ENCODE peak calls at places on chromosomes 7 and 10, in six cellular contexts. One of them, this sample, is unnamed.

GRCh38 chr10:38027992-38028391 is 17.5 kb downstream of the ZNF33A start:
- DNase-seq in stimulated activated effector memory CD8-positive, alpha-beta T cell treated with anti-CD3 and anti-CD28 coated beads, Interleukin-12 subunit alpha, Interleukin-12 subunit beta, amount 100 ng/mL, for 72 hours: no peak
- DNase-seq in AG08395: no peak
- DNase-seq in iPS DF 6.9: no peak
- DNase-seq in fibroblast of mammary gland: peak; percentile 47
- DNase-seq in RCC 7860: peak; percentile 31
- DNase-seq in this sample: no peak

GRCh38 chr7:6016653-6016966 is 7.5 kb downstream of the AIMP2 start:
- DNase-seq in fibroblast of mammary gland: no peak
- DNase-seq in stimulated activated effector memory CD8-positive, alpha-beta T cell treated with anti-CD3 and anti-CD28 coated beads, Interleukin-12 subunit alpha, Interleukin-12 subunit beta, amount 100 ng/mL, for 72 hours: no peak
- DNase-seq in AG08395: no peak
- DNase-seq in RCC 7860: no peak
- DNase-seq in iPS DF 6.9: no peak
- DNase-seq in this sample: no peak

GRCh38 chr10:94677691-94678090 is 5.8 kb upstream of the CYP2C18 start:
- DNase-seq in fibroblast of mammary gland: no peak
- DNase-seq in AG08395: no peak
- DNase-seq in RCC 7860: no peak
- DNase-seq in stimulated activated effector memory CD8-positive, alpha-beta T cell treated with anti-CD3 and anti-CD28 coated beads, Interleukin-12 subunit alpha, Interleukin-12 subunit beta, amount 100 ng/mL, for 72 hours: no peak
- DNase-seq in iPS DF 6.9: no peak
- DNase-seq in this sample: no peak

GRCh38 chr7:80187279-80187678 is 52.6 kb downstream of the GNAI1 start:
- DNase-seq in stimulated activated effector memory CD8-positive, alpha-beta T cell treated with anti-CD3 and anti-CD28 coated beads, Interleukin-12 subunit alpha, Interleukin-12 subunit beta, amount 100 ng/mL, for 72 hours: no peak
- DNase-seq in iPS DF 6.9: no peak
- DNase-seq in fibroblast of mammary gland: no peak
- DNase-seq in RCC 7860: no peak
- DNase-seq in AG08395: no peak
- DNase-seq in this sample: no peak

GRCh38 chr10:43237128-43237527 is 29.7 kb downstream of the RASGEF1A start:
- DNase-seq in RCC 7860: no peak
- DNase-seq in fibroblast of mammary gland: no peak
- DNase-seq in iPS DF 6.9: no peak
- DNase-seq in stimulated activated effector memory CD8-positive, alpha-beta T cell treated with anti-CD3 and anti-CD28 coated beads, Interleukin-12 subunit alpha, Interleukin-12 subunit beta, amount 100 ng/mL, for 72 hours: no peak
- DNase-seq in AG08395: no peak
- DNase-seq in this sample: no peak

GRCh38 chr10:97096327-97097153 is 89.2 kb downstream of the SLIT1 start:
- DNase-seq in stimulated activated effector memory CD8-positive, alpha-beta T cell treated with anti-CD3 and anti-CD28 coated beads, Interleukin-12 subunit alpha, Interleukin-12 subunit beta, amount 100 ng/mL, for 72 hours: peak; percentile 68
- DNase-seq in RCC 7860: no peak
- DNase-seq in fibroblast of mammary gland: no peak
- DNase-seq in iPS DF 6.9: no peak
- DNase-seq in AG08395: no peak
- DNase-seq in this sample: no peak

GRCh38 chr7:92588561-92588960 is 1.6 kb downstream of the FAM133B start:
- DNase-seq in fibroblast of mammary gland: peak; percentile 72
- DNase-seq in iPS DF 6.9: no peak
- DNase-seq in AG08395: no peak
- DNase-seq in stimulated activated effector memory CD8-positive, alpha-beta T cell treated with anti-CD3 and anti-CD28 coated beads, Interleukin-12 subunit alpha, Interleukin-12 subunit beta, amount 100 ng/mL, for 72 hours: no peak
- DNase-seq in RCC 7860: no peak
- DNase-seq in this sample: no peak

GRCh38 chr10:108849688-108850087 is 1073.6 kb downstream of the XPNPEP1 start:
- DNase-seq in fibroblast of mammary gland: no peak
- DNase-seq in stimulated activated effector memory CD8-positive, alpha-beta T cell treated with anti-CD3 and anti-CD28 coated beads, Interleukin-12 subunit alpha, Interleukin-12 subunit beta, amount 100 ng/mL, for 72 hours: no peak
- DNase-seq in AG08395: no peak
- DNase-seq in iPS DF 6.9: no peak
- DNase-seq in RCC 7860: no peak
- DNase-seq in this sample: no peak

GRCh38 chr10:130301026-130301892 is 165.1 kb downstream of the GLRX3 start:
- DNase-seq in AG08395: no peak
- DNase-seq in fibroblast of mammary gland: peak; percentile 57
- DNase-seq in iPS DF 6.9: no peak
- DNase-seq in RCC 7860: no peak
- DNase-seq in stimulated activated effector memory CD8-positive, alpha-beta T cell treated with anti-CD3 and anti-CD28 coated beads, Interleukin-12 subunit alpha, Interleukin-12 subunit beta, amount 100 ng/mL, for 72 hours: peak; percentile 76
- DNase-seq in this sample: no peak

GRCh38 chr7:111137296-111138195 is 46.6 kb downstream of the LRRN3 start:
- DNase-seq in fibroblast of mammary gland: peak; percentile 13
- DNase-seq in iPS DF 6.9: no peak
- DNase-seq in AG08395: no peak
- DNase-seq in RCC 7860: no peak
- DNase-seq in stimulated activated effector memory CD8-positive, alpha-beta T cell treated with anti-CD3 and anti-CD28 coated beads, Interleukin-12 subunit alpha, Interleukin-12 subunit beta, amount 100 ng/mL, for 72 hours: peak; percentile 68
- DNase-seq in this sample: no peak

GRCh38 chr10:16995867-16996529 is 133.6 kb downstream of the CUBN start:
- DNase-seq in fibroblast of mammary gland: peak; percentile 49
- DNase-seq in AG08395: peak; percentile 19
- DNase-seq in stimulated activated effector memory CD8-positive, alpha-beta T cell treated with anti-CD3 and anti-CD28 coated beads, Interleukin-12 subunit alpha, Interleukin-12 subunit beta, amount 100 ng/mL, for 72 hours: no peak
- DNase-seq in iPS DF 6.9: no peak
- DNase-seq in RCC 7860: peak; percentile 25
- DNase-seq in this sample: no peak

GRCh38 chr10:615583-616152 is 73.8 kb downstream of the DIP2C start:
- DNase-seq in RCC 7860: peak; percentile 44
- DNase-seq in stimulated activated effector memory CD8-positive, alpha-beta T cell treated with anti-CD3 and anti-CD28 coated beads, Interleukin-12 subunit alpha, Interleukin-12 subunit beta, amount 100 ng/mL, for 72 hours: no peak
- DNase-seq in iPS DF 6.9: no peak
- DNase-seq in fibroblast of mammary gland: peak; percentile 94
- DNase-seq in AG08395: peak; percentile 86
- DNase-seq in this sample: no peak

GRCh38 chr10:130936844-130937243 is 374.7 kb downstream of the TCERG1L start:
- DNase-seq in stimulated activated effector memory CD8-positive, alpha-beta T cell treated with anti-CD3 and anti-CD28 coated beads, Interleukin-12 subunit alpha, Interleukin-12 subunit beta, amount 100 ng/mL, for 72 hours: no peak
- DNase-seq in fibroblast of mammary gland: no peak
- DNase-seq in AG08395: no peak
- DNase-seq in iPS DF 6.9: no peak
- DNase-seq in RCC 7860: no peak
- DNase-seq in this sample: no peak

GRCh38 chr10:98332623-98333269 is 64.8 kb upstream of the LOXL4 start:
- DNase-seq in RCC 7860: no peak
- DNase-seq in AG08395: no peak
- DNase-seq in iPS DF 6.9: no peak
- DNase-seq in stimulated activated effector memory CD8-positive, alpha-beta T cell treated with anti-CD3 and anti-CD28 coated beads, Interleukin-12 subunit alpha, Interleukin-12 subunit beta, amount 100 ng/mL, for 72 hours: no peak
- DNase-seq in fibroblast of mammary gland: peak; percentile 9
- DNase-seq in this sample: no peak

GRCh38 chr10:5565205-5565545 is 40.4 kb downstream of the CALML3 start:
- DNase-seq in stimulated activated effector memory CD8-positive, alpha-beta T cell treated with anti-CD3 and anti-CD28 coated beads, Interleukin-12 subunit alpha, Interleukin-12 subunit beta, amount 100 ng/mL, for 72 hours: no peak
- DNase-seq in iPS DF 6.9: no peak
- DNase-seq in fibroblast of mammary gland: no peak
- DNase-seq in AG08395: no peak
- DNase-seq in RCC 7860: no peak
- DNase-seq in this sample: no peak

GRCh38 chr7:151110941-151111645 is 24.8 kb downstream of the AGAP3 start:
- DNase-seq in fibroblast of mammary gland: peak; percentile 65
- DNase-seq in iPS DF 6.9: no peak
- DNase-seq in RCC 7860: peak; percentile 58
- DNase-seq in stimulated activated effector memory CD8-positive, alpha-beta T cell treated with anti-CD3 and anti-CD28 coated beads, Interleukin-12 subunit alpha, Interleukin-12 subunit beta, amount 100 ng/mL, for 72 hours: peak; percentile 86
- DNase-seq in AG08395: peak; percentile 94
- DNase-seq in this sample: peak; percentile 88

GRCh38 chr7:82985144-82985802 is 177.4 kb downstream of the PCLO start:
- DNase-seq in RCC 7860: no peak
- DNase-seq in fibroblast of mammary gland: no peak
- DNase-seq in iPS DF 6.9: no peak
- DNase-seq in AG08395: no peak
- DNase-seq in stimulated activated effector memory CD8-positive, alpha-beta T cell treated with anti-CD3 and anti-CD28 coated beads, Interleukin-12 subunit alpha, Interleukin-12 subunit beta, amount 100 ng/mL, for 72 hours: no peak
- DNase-seq in this sample: peak; percentile 63

GRCh38 chr7:41103331-41103730 is 599.6 kb downstream of the INHBA start:
- DNase-seq in fibroblast of mammary gland: no peak
- DNase-seq in iPS DF 6.9: no peak
- DNase-seq in stimulated activated effector memory CD8-positive, alpha-beta T cell treated with anti-CD3 and anti-CD28 coated beads, Interleukin-12 subunit alpha, Interleukin-12 subunit beta, amount 100 ng/mL, for 72 hours: no peak
- DNase-seq in AG08395: no peak
- DNase-seq in RCC 7860: peak; percentile 85
- DNase-seq in this sample: no peak

This sample was measured in cerebellum.